ENCODE peak calls at places on chromosomes 13 and 19, in four cellular contexts. O, E, J and H are unnamed samples.

GRCh38 chr13:113589961-113590339 is 5.4 kb downstream of the TFDP1 start:
- DNase-seq in O (no peak), E (peak; percentile 12), J (no peak), H (peak; percentile 6)

GRCh38 chr13:52707375-52707774 is 32.2 kb downstream of the CNMD start:
- DNase-seq in O (peak; percentile 5), E (no peak), J (no peak), H (no peak)

GRCh38 chr19:11453468-11454341 is 18.3 kb downstream of the PRKCSH start:
- DNase-seq in O (no peak), E (no peak), J (no peak), H (no peak)

GRCh38 chr19:40601061-40601973 is at the start of gene LTBP4:
- DNase-seq in O (peak; percentile 46), E (peak; percentile 78), J (no peak), H (peak; percentile 85)

GRCh38 chr13:65803706-65804392 is 1426.3 kb downstream of the PCDH9 start:
- DNase-seq in O (no peak), E (no peak), J (no peak), H (no peak)

GRCh38 chr13:53301449-53301848 is 272.8 kb downstream of the OLFM4 start:
- DNase-seq in O (no peak), E (no peak), J (no peak), H (no peak)

GRCh38 chr13:50529154-50529882 is 314.2 kb downstream of the DLEU7 start:
- DNase-seq in O (peak; percentile 92), E (peak; percentile 90), J (no peak), H (peak; percentile 72)

GRCh38 chr13:19836472-19836871 is 27.0 kb downstream of the ZMYM5 start:
- DNase-seq in O (peak; percentile 15), E (no peak), J (no peak), H (no peak)

GRCh38 chr19:45638930-45639729 is at the start of gene EML2:
- DNase-seq in O (peak; percentile 40), E (peak; percentile 60), J (peak; percentile 24), H (peak; percentile 28)

GRCh38 chr13:109361562-109361961 is 424.8 kb downstream of the IRS2 start:
- DNase-seq in O (no peak), E (no peak), J (no peak), H (no peak)

GRCh38 chr19:11495481-11495880 is 10.2 kb downstream of the ZNF653 start:
- DNase-seq in O (no peak), E (no peak), J (no peak), H (no peak)

GRCh38 chr13:78595819-78596700 is 7.3 kb downstream of the POU4F1 start:
- DNase-seq in O (no peak), E (no peak), J (peak; percentile 12), H (no peak)

GRCh38 chr19:46860846-46861690 is at the start of gene ARHGAP35:
- DNase-seq in O (no peak), E (peak; percentile 56), J (no peak), H (peak; percentile 30)

GRCh38 chr19:16944626-16945363 is 56.0 kb downstream of the F2RL3 start:
- DNase-seq in O (no peak), E (no peak), J (no peak), H (no peak)

GRCh38 chr13:19586904-19587634 is 25.7 kb upstream of the TPTE2 start:
- DNase-seq in O (peak; percentile 33), E (peak; percentile 59), J (peak; percentile 65), H (no peak)

GRCh38 chr19:42184401-42184861 is 33.0 kb downstream of the DEDD2 start:
- DNase-seq in O (peak; percentile 88), E (peak; percentile 72), J (peak; percentile 59), H (peak; percentile 61)

GRCh38 chr13:33489563-33489962 is 204.0 kb upstream of the STARD13 start:
- DNase-seq in O (no peak), E (no peak), J (no peak), H (no peak)

GRCh38 chr13:37617162-37617561 is 18.6 kb upstream of the POSTN start:
- DNase-seq in O (peak; percentile 85), E (no peak), J (no peak), H (no peak)

GRCh38 chr13:31947105-31947504 is 84.5 kb upstream of the FRY start:
- DNase-seq in O (no peak), E (no peak), J (no peak), H (no peak)

GRCh38 chr13:29511980-29512379 is 83.5 kb downstream of the SLC7A1 start:
- DNase-seq in O (peak; percentile 75), E (peak; percentile 52), J (no peak), H (peak; percentile 93)

GRCh38 chr13:98372886-98373285 is 195.8 kb upstream of the RNF113B start:
- DNase-seq in O (peak; percentile 38), E (peak; percentile 66), J (no peak), H (no peak)

GRCh38 chr13:98291658-98292057 is 114.6 kb upstream of the RNF113B start:
- DNase-seq in O (no peak), E (no peak), J (peak; percentile 58), H (no peak)

GRCh38 chr13:110150384-110151091 is 156.4 kb downstream of the COL4A1 start:
- DNase-seq in O (peak; percentile 27), E (no peak), J (no peak), H (no peak)

GRCh38 chr19:12789904-12790619 is 1.2 kb upstream of the JUNB start:
- DNase-seq in O (peak; percentile 99), E (peak; percentile 98), J (peak; percentile 87), H (peak; percentile 97)
- H3K4me1 ChIP-seq in O (peaks cover 26% of the 10 kb centered on the region), E (peaks cover 29% of the 10 kb centered on the region), J (peaks cover 65% of the 10 kb centered on the region), H (peaks cover 10% of the 10 kb centered on the region)

DNA sequence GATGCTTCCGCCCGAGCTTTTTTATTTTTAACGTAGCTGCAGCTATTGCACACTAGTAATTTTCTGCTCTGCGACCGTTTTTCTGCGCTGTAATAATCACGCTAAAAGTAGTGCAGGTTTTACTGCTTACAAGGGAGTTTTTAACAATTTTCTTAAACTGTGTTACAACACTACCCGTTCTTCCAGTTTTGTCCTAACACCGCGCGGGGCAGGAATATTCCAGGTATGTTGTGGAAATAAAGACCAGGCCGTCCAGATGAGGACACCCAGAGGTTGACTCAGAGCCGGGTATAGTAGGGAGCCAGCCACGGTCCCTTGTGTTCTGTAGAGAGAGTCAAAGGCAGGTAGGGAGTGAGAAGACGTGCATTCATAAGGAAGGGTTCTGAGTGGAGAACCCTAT is 21.7 kb downstream of the ZNF274 start:
- DNase-seq in O (no peak), E (no peak), J (no peak), H (no peak)
- H3K9me3 ChIP-seq in O (peaks cover 9% of the 10 kb centered on the region), E (peaks cover 100% of the 10 kb centered on the region), J (peaks cover 100% of the 10 kb centered on the region), H (no peaks in the 10 kb centered on the region)

GRCh38 chr13:101412076-101412475 is 4.2 kb downstream of the NALCN start:
- DNase-seq in O (no peak), E (no peak), J (no peak), H (no peak)

GRCh38 chr13:101406787-101407186 is 9.5 kb downstream of the NALCN start:
- DNase-seq in O (no peak), E (no peak), J (no peak), H (no peak)

GRCh38 chr13:101408992-101409656 is 7.2 kb downstream of the NALCN start:
- DNase-seq in O (no peak), E (no peak), J (no peak), H (no peak)

DNA sequence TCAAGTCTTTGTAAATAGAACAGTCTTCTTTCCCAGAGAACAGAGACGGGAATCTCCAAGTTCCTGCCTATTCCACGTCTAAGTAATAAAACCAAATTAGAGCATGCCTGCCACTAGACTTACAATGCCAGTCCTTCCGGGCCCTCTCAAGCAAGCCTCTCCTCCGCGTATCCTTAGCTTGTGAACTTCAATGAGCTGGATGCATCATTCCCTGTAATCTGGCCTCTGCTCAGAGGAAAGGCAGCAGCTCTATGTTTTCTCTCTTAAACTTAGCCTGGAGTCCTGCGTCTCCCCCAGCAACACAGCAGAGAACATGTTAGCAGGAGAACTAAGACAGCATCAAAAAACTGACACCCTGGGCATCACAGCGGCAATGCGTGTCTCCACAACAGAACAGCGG is 8.2 kb downstream of the NALCN start:
- DNase-seq in O (no peak), E (no peak), J (no peak), H (no peak)
- H3K27ac ChIP-seq in O (no peak overlapping the region), E (no peak overlapping the region), J (no peak overlapping the region), H (no peak overlapping the region)

GRCh38 chr13:40996433-40997095 is 22.6 kb downstream of the ELF1 start:
- DNase-seq in O (no peak), E (no peak), J (no peak), H (no peak)

GRCh38 chr13:40994581-40995230 is 24.4 kb downstream of the ELF1 start:
- DNase-seq in O (no peak), E (no peak), J (no peak), H (no peak)

GRCh38 chr13:40993987-40994386 is 25.1 kb downstream of the ELF1 start:
- DNase-seq in O (no peak), E (no peak), J (no peak), H (no peak)

GRCh38 chr13:40993119-40993518 is 26.0 kb downstream of the ELF1 start:
- DNase-seq in O (peak; percentile 26), E (no peak), J (no peak), H (no peak)

DNA sequence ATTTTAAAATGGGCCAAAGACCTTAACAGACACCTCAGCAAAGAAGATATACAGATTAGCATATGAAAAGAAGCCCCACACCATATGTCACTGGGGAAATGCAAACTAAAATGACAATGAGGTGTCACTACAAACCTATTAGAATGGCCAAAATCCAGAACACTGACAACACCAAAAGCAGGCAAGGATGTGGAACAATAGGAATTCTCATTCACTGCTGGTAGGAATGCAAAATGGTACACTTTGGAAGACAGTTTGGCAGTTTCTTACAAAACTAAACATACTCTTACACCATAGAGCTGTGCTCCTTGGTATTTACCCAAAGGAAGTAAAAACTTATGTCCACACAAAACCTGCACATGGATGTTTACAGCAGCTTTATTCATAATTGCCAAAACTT is 23.1 kb downstream of the ELF1 start:
- DNase-seq in O (no peak), E (no peak), J (no peak), H (no peak)
- H3K4me1 ChIP-seq in O (peaks cover 3% of the 10 kb centered on the region), E (peaks cover 6% of the 10 kb centered on the region), J (peaks cover 52% of the 10 kb centered on the region), H (no peaks in the 10 kb centered on the region)

GRCh38 chr19:18716857-18717256 is 33.4 kb downstream of the CRTC1 start:
- DNase-seq in O (no peak), E (no peak), J (no peak), H (no peak)

GRCh38 chr19:18719541-18719940 is 36.1 kb downstream of the CRTC1 start:
- DNase-seq in O (no peak), E (no peak), J (no peak), H (no peak)

GRCh38 chr19:18718015-18718526 is 34.6 kb downstream of the CRTC1 start:
- DNase-seq in O (no peak), E (no peak), J (no peak), H (no peak)

GRCh38 chr19:18718846-18719458 is 35.5 kb downstream of the CRTC1 start:
- DNase-seq in O (no peak), E (no peak), J (no peak), H (no peak)

DNA sequence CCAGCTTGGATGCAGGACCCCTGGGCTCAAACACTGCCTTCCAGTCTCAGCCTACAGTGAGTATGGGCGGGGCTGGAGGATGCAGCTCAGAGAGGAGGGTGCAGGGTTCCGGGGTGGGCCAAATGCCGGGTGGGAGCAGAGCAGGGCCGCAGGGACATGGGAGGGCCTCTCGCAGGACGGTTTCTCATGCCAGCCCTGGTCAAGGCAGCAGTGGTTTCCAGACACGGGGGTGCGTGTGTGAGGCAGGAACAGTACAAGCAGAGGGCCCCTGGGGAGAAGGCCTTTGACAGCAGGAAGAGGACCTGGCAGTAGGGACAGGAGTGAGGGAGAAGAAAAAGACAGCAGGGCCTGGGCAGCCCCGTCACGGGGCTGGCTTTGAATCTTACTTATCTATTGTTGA is 34.1 kb downstream of the CRTC1 start:
- DNase-seq in O (no peak), E (no peak), J (no peak), H (no peak)
- H3K9me3 ChIP-seq in O (no peaks in the 10 kb centered on the region), E (no peaks in the 10 kb centered on the region), J (no peaks in the 10 kb centered on the region), H (no peaks in the 10 kb centered on the region)